ENCODE peak calls at places on chromosomes 13 and 19, in ten cellular contexts. One of them, this sample, is unnamed.

GRCh38 chr13:65606622-65607021 is 1623.5 kb downstream of the PCDH9 start:
- DNase-seq in activated CD4-positive, alpha-beta T cell treated with anti-CD3 and anti-CD28 coated beads for 1 hour: no peak
- DNase-seq in mammary epithelial cell: no peak
- DNase-seq in AG08396: no peak
- DNase-seq in substantia nigra: no peak
- DNase-seq in endothelial cell: no peak
- DNase-seq in colonic mucosa: no peak
- DNase-seq in GM13976: no peak
- DNase-seq in anterior cingulate cortex: no peak
- DNase-seq in fibroblast of gingiva: peak
- DNase-seq in this sample: no peak

GRCh38 chr19:5113101-5113557 is 144.2 kb downstream of the KDM4B start:
- DNase-seq in activated CD4-positive, alpha-beta T cell treated with anti-CD3 and anti-CD28 coated beads for 1 hour: no peak
- DNase-seq in mammary epithelial cell: no peak
- DNase-seq in AG08396: no peak
- DNase-seq in substantia nigra: no peak
- DNase-seq in endothelial cell: no peak
- DNase-seq in colonic mucosa: no peak
- DNase-seq in GM13976: no peak
- DNase-seq in anterior cingulate cortex: no peak
- DNase-seq in fibroblast of gingiva: peak
- DNase-seq in this sample: no peak

GRCh38 chr13:100608906-100609305 is 20.3 kb upstream of the GGACT start:
- DNase-seq in activated CD4-positive, alpha-beta T cell treated with anti-CD3 and anti-CD28 coated beads for 1 hour: no peak
- DNase-seq in mammary epithelial cell: no peak
- DNase-seq in AG08396: no peak
- DNase-seq in substantia nigra: no peak
- DNase-seq in endothelial cell: no peak
- DNase-seq in colonic mucosa: peak
- DNase-seq in GM13976: peak
- DNase-seq in anterior cingulate cortex: no peak
- DNase-seq in fibroblast of gingiva: no peak
- DNase-seq in this sample: peak

GRCh38 chr13:74000906-74001305 is 133.3 kb downstream of the KLF12 start:
- DNase-seq in activated CD4-positive, alpha-beta T cell treated with anti-CD3 and anti-CD28 coated beads for 1 hour: no peak
- DNase-seq in mammary epithelial cell: no peak
- DNase-seq in AG08396: no peak
- DNase-seq in substantia nigra: no peak
- DNase-seq in endothelial cell: no peak
- DNase-seq in colonic mucosa: no peak
- DNase-seq in GM13976: no peak
- DNase-seq in anterior cingulate cortex: no peak
- DNase-seq in fibroblast of gingiva: peak
- DNase-seq in this sample: no peak

GRCh38 chr19:54339646-54340358 is 840 bp upstream of the LILRA4 start:
- DNase-seq in activated CD4-positive, alpha-beta T cell treated with anti-CD3 and anti-CD28 coated beads for 1 hour: no peak
- DNase-seq in mammary epithelial cell: no peak
- DNase-seq in AG08396: no peak
- DNase-seq in substantia nigra: no peak
- DNase-seq in endothelial cell: no peak
- DNase-seq in colonic mucosa: no peak
- DNase-seq in GM13976: no peak
- DNase-seq in anterior cingulate cortex: no peak
- DNase-seq in fibroblast of gingiva: no peak
- DNase-seq in this sample: no peak

GRCh38 chr13:23579072-23579885 is 9.1 kb downstream of the TNFRSF19 start:
- DNase-seq in activated CD4-positive, alpha-beta T cell treated with anti-CD3 and anti-CD28 coated beads for 1 hour: peak
- DNase-seq in mammary epithelial cell: peak
- DNase-seq in AG08396: peak
- DNase-seq in substantia nigra: peak
- DNase-seq in endothelial cell: peak
- DNase-seq in colonic mucosa: peak
- DNase-seq in GM13976: peak
- DNase-seq in anterior cingulate cortex: no peak
- DNase-seq in fibroblast of gingiva: peak
- DNase-seq in this sample: peak

GRCh38 chr19:33797821-33798633 is 1.4 kb downstream of the KCTD15 start:
- DNase-seq in activated CD4-positive, alpha-beta T cell treated with anti-CD3 and anti-CD28 coated beads for 1 hour: no peak
- DNase-seq in mammary epithelial cell: peak
- DNase-seq in AG08396: peak
- DNase-seq in substantia nigra: no peak
- DNase-seq in endothelial cell: peak
- DNase-seq in colonic mucosa: peak
- DNase-seq in GM13976: no peak
- DNase-seq in anterior cingulate cortex: no peak
- DNase-seq in fibroblast of gingiva: peak
- DNase-seq in this sample: no peak

GRCh38 chr13:75319244-75319643 is 162.7 kb downstream of the TBC1D4 start:
- DNase-seq in activated CD4-positive, alpha-beta T cell treated with anti-CD3 and anti-CD28 coated beads for 1 hour: no peak
- DNase-seq in mammary epithelial cell: peak
- DNase-seq in AG08396: no peak
- DNase-seq in substantia nigra: no peak
- DNase-seq in endothelial cell: no peak
- DNase-seq in colonic mucosa: no peak
- DNase-seq in GM13976: no peak
- DNase-seq in anterior cingulate cortex: no peak
- DNase-seq in fibroblast of gingiva: no peak
- DNase-seq in this sample: no peak

GRCh38 chr19:8074501-8074900 is 21.9 kb downstream of the CCL25 start:
- DNase-seq in activated CD4-positive, alpha-beta T cell treated with anti-CD3 and anti-CD28 coated beads for 1 hour: no peak
- DNase-seq in mammary epithelial cell: no peak
- DNase-seq in AG08396: no peak
- DNase-seq in substantia nigra: no peak
- DNase-seq in endothelial cell: no peak
- DNase-seq in colonic mucosa: no peak
- DNase-seq in GM13976: no peak
- DNase-seq in anterior cingulate cortex: no peak
- DNase-seq in fibroblast of gingiva: no peak
- DNase-seq in this sample: no peak

GRCh38 chr19:3375221-3376088 is 9.1 kb downstream of the NFIC start:
- DNase-seq in activated CD4-positive, alpha-beta T cell treated with anti-CD3 and anti-CD28 coated beads for 1 hour: no peak
- DNase-seq in mammary epithelial cell: no peak
- DNase-seq in AG08396: peak
- DNase-seq in substantia nigra: peak
- DNase-seq in endothelial cell: no peak
- DNase-seq in colonic mucosa: peak
- DNase-seq in GM13976: no peak
- DNase-seq in anterior cingulate cortex: peak
- DNase-seq in fibroblast of gingiva: peak
- DNase-seq in this sample: no peak

GRCh38 chr19:39341122-39341719 is 1.0 kb upstream of the SAMD4B start:
- DNase-seq in activated CD4-positive, alpha-beta T cell treated with anti-CD3 and anti-CD28 coated beads for 1 hour: no peak
- DNase-seq in mammary epithelial cell: no peak
- DNase-seq in AG08396: peak
- DNase-seq in substantia nigra: no peak
- DNase-seq in endothelial cell: peak
- DNase-seq in colonic mucosa: peak
- DNase-seq in GM13976: no peak
- DNase-seq in anterior cingulate cortex: no peak
- DNase-seq in fibroblast of gingiva: peak
- DNase-seq in this sample: no peak

GRCh38 chr19:15640294-15640903 is at the start of gene CYP4F3:
- DNase-seq in activated CD4-positive, alpha-beta T cell treated with anti-CD3 and anti-CD28 coated beads for 1 hour: no peak
- DNase-seq in mammary epithelial cell: peak
- DNase-seq in AG08396: no peak
- DNase-seq in substantia nigra: no peak
- DNase-seq in endothelial cell: no peak
- DNase-seq in colonic mucosa: peak
- DNase-seq in GM13976: no peak
- DNase-seq in anterior cingulate cortex: no peak
- DNase-seq in fibroblast of gingiva: no peak
- DNase-seq in this sample: no peak

GRCh38 chr19:50679177-50680125 is 30.2 kb downstream of the C19orf81 start:
- DNase-seq in activated CD4-positive, alpha-beta T cell treated with anti-CD3 and anti-CD28 coated beads for 1 hour: peak
- DNase-seq in mammary epithelial cell: peak
- DNase-seq in AG08396: peak
- DNase-seq in substantia nigra: peak
- DNase-seq in endothelial cell: peak
- DNase-seq in colonic mucosa: peak
- DNase-seq in GM13976: peak
- DNase-seq in anterior cingulate cortex: peak
- DNase-seq in fibroblast of gingiva: peak
- DNase-seq in this sample: peak

GRCh38 chr13:19634129-19634740 is 776 bp downstream of the MPHOSPH8 start:
- DNase-seq in activated CD4-positive, alpha-beta T cell treated with anti-CD3 and anti-CD28 coated beads for 1 hour: no peak
- DNase-seq in mammary epithelial cell: peak
- DNase-seq in AG08396: peak
- DNase-seq in substantia nigra: peak
- DNase-seq in endothelial cell: peak
- DNase-seq in colonic mucosa: no peak
- DNase-seq in GM13976: no peak
- DNase-seq in anterior cingulate cortex: no peak
- DNase-seq in fibroblast of gingiva: peak
- DNase-seq in this sample: no peak

GRCh38 chr19:20472854-20473253 is 92.7 kb downstream of the ZNF737 start:
- DNase-seq in activated CD4-positive, alpha-beta T cell treated with anti-CD3 and anti-CD28 coated beads for 1 hour: no peak
- DNase-seq in mammary epithelial cell: no peak
- DNase-seq in AG08396: no peak
- DNase-seq in substantia nigra: no peak
- DNase-seq in endothelial cell: no peak
- DNase-seq in colonic mucosa: no peak
- DNase-seq in GM13976: no peak
- DNase-seq in anterior cingulate cortex: no peak
- DNase-seq in fibroblast of gingiva: no peak
- DNase-seq in this sample: no peak

GRCh38 chr19:491146-491741 is 5.0 kb upstream of the MADCAM1 start:
- DNase-seq in activated CD4-positive, alpha-beta T cell treated with anti-CD3 and anti-CD28 coated beads for 1 hour: no peak
- DNase-seq in mammary epithelial cell: no peak
- DNase-seq in AG08396: no peak
- DNase-seq in substantia nigra: no peak
- DNase-seq in endothelial cell: no peak
- DNase-seq in colonic mucosa: no peak
- DNase-seq in GM13976: no peak
- DNase-seq in anterior cingulate cortex: no peak
- DNase-seq in fibroblast of gingiva: no peak
- DNase-seq in this sample: peak

GRCh38 chr19:50167314-50167721 is 4.2 kb upstream of the IZUMO2 start:
- DNase-seq in activated CD4-positive, alpha-beta T cell treated with anti-CD3 and anti-CD28 coated beads for 1 hour: no peak
- DNase-seq in mammary epithelial cell: no peak
- DNase-seq in AG08396: no peak
- DNase-seq in substantia nigra: no peak
- DNase-seq in endothelial cell: no peak
- DNase-seq in colonic mucosa: peak
- DNase-seq in GM13976: no peak
- DNase-seq in anterior cingulate cortex: no peak
- DNase-seq in fibroblast of gingiva: no peak
- DNase-seq in this sample: no peak

GRCh38 chr19:38012944-38013343 is 105.9 kb downstream of the SIPA1L3 start:
- DNase-seq in activated CD4-positive, alpha-beta T cell treated with anti-CD3 and anti-CD28 coated beads for 1 hour: no peak
- DNase-seq in mammary epithelial cell: no peak
- DNase-seq in AG08396: no peak
- DNase-seq in substantia nigra: no peak
- DNase-seq in endothelial cell: no peak
- DNase-seq in colonic mucosa: no peak
- DNase-seq in GM13976: no peak
- DNase-seq in anterior cingulate cortex: no peak
- DNase-seq in fibroblast of gingiva: no peak
- DNase-seq in this sample: no peak

GRCh38 chr13:43339843-43340550 is 316.6 kb downstream of the DNAJC15 start:
- DNase-seq in activated CD4-positive, alpha-beta T cell treated with anti-CD3 and anti-CD28 coated beads for 1 hour: no peak
- DNase-seq in mammary epithelial cell: no peak
- DNase-seq in AG08396: no peak
- DNase-seq in substantia nigra: no peak
- DNase-seq in endothelial cell: no peak
- DNase-seq in colonic mucosa: no peak
- DNase-seq in GM13976: no peak
- DNase-seq in anterior cingulate cortex: no peak
- DNase-seq in fibroblast of gingiva: peak
- DNase-seq in this sample: no peak

GRCh38 chr19:1002600-1002999 is 2.4 kb downstream of the GRIN3B start:
- DNase-seq in activated CD4-positive, alpha-beta T cell treated with anti-CD3 and anti-CD28 coated beads for 1 hour: no peak
- DNase-seq in mammary epithelial cell: no peak
- DNase-seq in AG08396: no peak
- DNase-seq in substantia nigra: no peak
- DNase-seq in endothelial cell: no peak
- DNase-seq in colonic mucosa: no peak
- DNase-seq in GM13976: no peak
- DNase-seq in anterior cingulate cortex: no peak
- DNase-seq in fibroblast of gingiva: no peak
- DNase-seq in this sample: no peak

GRCh38 chr13:80814541-80814940 is 473.6 kb upstream of the SPRY2 start:
- DNase-seq in activated CD4-positive, alpha-beta T cell treated with anti-CD3 and anti-CD28 coated beads for 1 hour: no peak
- DNase-seq in mammary epithelial cell: no peak
- DNase-seq in AG08396: no peak
- DNase-seq in substantia nigra: no peak
- DNase-seq in endothelial cell: no peak
- DNase-seq in colonic mucosa: no peak
- DNase-seq in GM13976: no peak
- DNase-seq in anterior cingulate cortex: no peak
- DNase-seq in fibroblast of gingiva: peak
- DNase-seq in this sample: no peak

GRCh38 chr19:4360081-4360569 is 16.8 kb downstream of the MPND start:
- DNase-seq in activated CD4-positive, alpha-beta T cell treated with anti-CD3 and anti-CD28 coated beads for 1 hour: no peak
- DNase-seq in mammary epithelial cell: no peak
- DNase-seq in AG08396: no peak
- DNase-seq in substantia nigra: no peak
- DNase-seq in endothelial cell: no peak
- DNase-seq in colonic mucosa: no peak
- DNase-seq in GM13976: no peak
- DNase-seq in anterior cingulate cortex: no peak
- DNase-seq in fibroblast of gingiva: no peak
- DNase-seq in this sample: no peak

GRCh38 chr19:14059093-14059480 is 2.8 kb downstream of the PALM3 start:
- DNase-seq in activated CD4-positive, alpha-beta T cell treated with anti-CD3 and anti-CD28 coated beads for 1 hour: peak
- DNase-seq in mammary epithelial cell: no peak
- DNase-seq in AG08396: peak
- DNase-seq in substantia nigra: no peak
- DNase-seq in endothelial cell: peak
- DNase-seq in colonic mucosa: no peak
- DNase-seq in GM13976: peak
- DNase-seq in anterior cingulate cortex: no peak
- DNase-seq in fibroblast of gingiva: no peak
- DNase-seq in this sample: peak

GRCh38 chr13:39144941-39145533 is 106.8 kb downstream of the NHLRC3 start:
- DNase-seq in activated CD4-positive, alpha-beta T cell treated with anti-CD3 and anti-CD28 coated beads for 1 hour: no peak
- DNase-seq in mammary epithelial cell: peak
- DNase-seq in AG08396: peak
- DNase-seq in substantia nigra: peak
- DNase-seq in endothelial cell: peak
- DNase-seq in colonic mucosa: peak
- DNase-seq in GM13976: peak
- DNase-seq in anterior cingulate cortex: no peak
- DNase-seq in fibroblast of gingiva: peak
- DNase-seq in this sample: peak

GRCh38 chr13:44312898-44313551 is 60.6 kb upstream of the SERP2 start:
- DNase-seq in activated CD4-positive, alpha-beta T cell treated with anti-CD3 and anti-CD28 coated beads for 1 hour: no peak
- DNase-seq in mammary epithelial cell: peak
- DNase-seq in AG08396: no peak
- DNase-seq in substantia nigra: no peak
- DNase-seq in endothelial cell: no peak
- DNase-seq in colonic mucosa: peak
- DNase-seq in GM13976: no peak
- DNase-seq in anterior cingulate cortex: no peak
- DNase-seq in fibroblast of gingiva: peak
- DNase-seq in this sample: no peak

GRCh38 chr19:7595466-7596133 is at the start of gene CAMSAP3:
- DNase-seq in activated CD4-positive, alpha-beta T cell treated with anti-CD3 and anti-CD28 coated beads for 1 hour: peak
- DNase-seq in mammary epithelial cell: peak
- DNase-seq in AG08396: peak
- DNase-seq in substantia nigra: no peak
- DNase-seq in endothelial cell: peak
- DNase-seq in colonic mucosa: peak
- DNase-seq in GM13976: peak
- DNase-seq in anterior cingulate cortex: no peak
- DNase-seq in fibroblast of gingiva: peak
- DNase-seq in this sample: peak

GRCh38 chr19:50777830-50778303 is 7.6 kb downstream of the GPR32 start:
- DNase-seq in activated CD4-positive, alpha-beta T cell treated with anti-CD3 and anti-CD28 coated beads for 1 hour: no peak
- DNase-seq in mammary epithelial cell: peak
- DNase-seq in AG08396: no peak
- DNase-seq in substantia nigra: no peak
- DNase-seq in endothelial cell: no peak
- DNase-seq in colonic mucosa: no peak
- DNase-seq in GM13976: no peak
- DNase-seq in anterior cingulate cortex: no peak
- DNase-seq in fibroblast of gingiva: no peak
- DNase-seq in this sample: no peak

GRCh38 chr13:79802389-79803140 is 321.6 kb downstream of the NDFIP2 start:
- DNase-seq in activated CD4-positive, alpha-beta T cell treated with anti-CD3 and anti-CD28 coated beads for 1 hour: no peak
- DNase-seq in mammary epithelial cell: no peak
- DNase-seq in AG08396: no peak
- DNase-seq in substantia nigra: no peak
- DNase-seq in endothelial cell: no peak
- DNase-seq in colonic mucosa: no peak
- DNase-seq in GM13976: no peak
- DNase-seq in anterior cingulate cortex: no peak
- DNase-seq in fibroblast of gingiva: no peak
- DNase-seq in this sample: no peak